ENCODE peak calls at places on chromosome 15, in seven cellular contexts. D is stimulated activated CD8-positive, alpha-beta memory T cell treated with anti-CD3 and anti-CD28 coated beads, Interleukin-4, amount 100 ng/mL, for 24 hours; F is ascending aorta; N is endothelial cell; W is iPS-NIHi11; L is activated T-helper 9 cell treated with anti-CD3 and anti-CD28 coated beads, Interleukin-2, amount 50 U/mL, for 16 hours; P is NCI-H345. G is an unnamed sample.

GRCh38 chr15:92328207-92328606 is 65.5 kb upstream of the ST8SIA2 start:
- DNase-seq in F (no peak), D (no peak), L (no peak), N (no peak), P (no peak), W (no peak), G (no peak)

GRCh38 chr15:79466488-79466887 is 34.4 kb downstream of the MINAR1 start:
- DNase-seq in P (peak; percentile 5), F (no peak), W (no peak), L (no peak), N (no peak), D (no peak), G (no peak)

GRCh38 chr15:87267798-87268197 is 988.7 kb downstream of the NTRK3 start:
- DNase-seq in W (no peak), N (no peak), D (no peak), F (no peak), L (no peak), P (no peak), G (no peak)

GRCh38 chr15:40595773-40596172 is 1.7 kb downstream of the KNL1 start:
- DNase-seq in N (no peak), F (no peak), P (peak; percentile 17), D (no peak), L (no peak), W (no peak), G (no peak)

GRCh38 chr15:91407237-91407889 is 307.3 kb downstream of the SV2B start:
- DNase-seq in D (no peak), N (no peak), W (peak; percentile 17), L (no peak), F (no peak), P (no peak), G (peak; percentile 45)

GRCh38 chr15:72873379-72874233 is 90.0 kb upstream of the ADPGK start:
- DNase-seq in P (no peak), D (no peak), W (no peak), L (no peak), F (no peak), N (no peak), G (no peak)

GRCh38 chr15:95326689-95327525 is 1003.6 kb upstream of the NR2F2 start:
- DNase-seq in N (peak; percentile 15), D (no peak), W (peak; percentile 78), F (no peak), P (peak; percentile 52), L (no peak), G (peak; percentile 28)

GRCh38 chr15:80679805-80680175 is 15.3 kb upstream of the ABHD17C start:
- DNase-seq in N (no peak), W (no peak), P (no peak), D (no peak), F (no peak), L (no peak), G (no peak)

GRCh38 chr15:20357139-20358065 is 184.2 kb downstream of the GOLGA6L6 start:
- DNase-seq in W (no peak), N (no peak), D (no peak), L (no peak), P (no peak), F (peak; percentile 63), G (peak; percentile 25)